ENCODE peak calls at places on chromosomes 5 and 9, in nine cellular contexts. G is K562; D is brain microvascular endothelial cell; P is stomach; I is DND-41; L is fibroblast of lung; M is CD4-positive, CD25-positive, alpha-beta regulatory T cell; W is mammary epithelial cell; A is cardiac muscle cell. Y is an unnamed sample.

GRCh38 chr5:109865636-109866035 is 175.9 kb downstream of the MAN2A1 start:
- DNase-seq in L (peak), I (no peak), G (peak), M (no peak), D (peak), A (peak), W (peak), P (no peak), Y (no peak)

GRCh38 chr5:2750758-2751464 is 566 bp downstream of the IRX2 start:
- DNase-seq in D (no peak), M (no peak), G (no peak), A (peak), W (peak), L (peak), P (no peak), I (no peak), Y (no peak)

GRCh38 chr5:133967715-133968056 is 739 bp downstream of the C5orf15 start:
- DNase-seq in W (peak), D (no peak), P (peak), G (peak), I (no peak), M (no peak), L (peak), A (peak), Y (no peak)

GRCh38 chr9:84146893-84147705 is 166.5 kb downstream of the RMI1 start:
- DNase-seq in P (no peak), D (no peak), G (no peak), A (no peak), L (no peak), W (no peak), M (no peak), I (no peak), Y (no peak)

GRCh38 chr9:27303219-27303618 is 6.3 kb upstream of the EQTN start:
- DNase-seq in M (no peak), W (no peak), I (no peak), G (peak), A (peak), L (no peak), P (no peak), D (peak), Y (no peak)

GRCh38 chr9:109319072-109319630 is 1.7 kb downstream of the EPB41L4B start:
- DNase-seq in P (peak), W (no peak), A (no peak), M (no peak), D (no peak), G (no peak), L (peak), I (no peak), Y (no peak)

GRCh38 chr5:119327018-119327417 is 28.8 kb upstream of the TNFAIP8 start:
- DNase-seq in P (no peak), M (no peak), L (peak), W (no peak), D (no peak), I (no peak), G (peak), A (no peak), Y (no peak)

GRCh38 chr5:34007116-34007674 is 655 bp downstream of the AMACR start:
- DNase-seq in I (no peak), D (no peak), G (no peak), A (peak), M (no peak), L (no peak), W (no peak), P (no peak), Y (no peak)

GRCh38 chr9:2418619-2419018 is 203.0 kb upstream of the VLDLR start:
- DNase-seq in L (peak), G (peak), P (no peak), M (no peak), W (peak), I (peak), D (peak), A (peak), Y (no peak)

GRCh38 chr9:130454096-130454811 is 9.5 kb downstream of the ASS1 start:
- DNase-seq in M (no peak), I (no peak), W (no peak), L (no peak), A (no peak), D (no peak), P (no peak), G (peak), Y (no peak)

DNA sequence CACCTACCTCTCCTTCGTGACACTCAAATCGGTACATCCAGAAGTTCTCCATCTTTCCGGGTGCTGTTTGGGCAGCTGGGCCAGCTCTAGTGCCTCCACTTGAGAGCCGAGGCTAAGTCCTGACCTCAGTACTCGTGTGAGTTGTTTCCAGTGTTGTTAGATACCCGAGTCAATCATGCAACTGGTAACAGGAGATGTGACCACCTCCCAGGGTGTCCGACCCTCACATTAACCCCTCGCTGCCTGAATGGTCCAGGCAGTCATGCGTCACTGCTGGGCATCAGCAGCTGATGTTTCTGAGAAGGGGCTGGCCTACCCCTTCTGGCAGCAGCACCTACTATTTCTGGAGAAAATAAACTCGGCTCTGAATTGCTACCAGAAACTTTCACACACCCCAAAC is 170.3 kb downstream of the ENTREP1 start:
- DNase-seq in I (no peak), P (no peak), W (no peak), G (no peak), L (no peak), D (no peak), M (no peak), A (no peak), Y (no peak)
- H3K27ac ChIP-seq in I (no peak), P (no peak), W (no peak), G (no peak), L (no peak), D (no peak), M (no peak), A (no peak), Y (no peak)

GRCh38 chr5:16784843-16785791 is 151.0 kb downstream of the MYO10 start:
- DNase-seq in I (no peak), A (no peak), W (no peak), D (no peak), G (no peak), L (peak), P (no peak), M (no peak), Y (no peak)
- H3K27ac ChIP-seq in I (no peak), A (no peak), W (no peak), D (peak), G (no peak), L (no peak), P (no peak), M (no peak), Y (no peak)

GRCh38 chr5:95620870-95621838 is 1.3 kb downstream of the GPR150 start:
- DNase-seq in I (peak), G (no peak), D (no peak), L (peak), M (no peak), W (no peak), P (peak), A (peak), Y (peak)
- H3K27ac ChIP-seq in I (peak), G (no peak), D (no peak), L (no peak), M (no peak), W (no peak), P (peak), A (no peak), Y (peak)

GRCh38 chr5:141683596-141684161 is 1.6 kb upstream of the ARAP3 start:
- DNase-seq in L (no peak), M (no peak), A (no peak), G (no peak), P (no peak), I (no peak), D (no peak), W (no peak), Y (no peak)

GRCh38 chr5:141681695-141682641 is at the start of gene ARAP3:
- DNase-seq in M (peak), I (no peak), L (peak), P (peak), W (peak), D (peak), A (peak), G (peak), Y (peak)

GRCh38 chr5:141680178-141680577 is 1.9 kb downstream of the ARAP3 start:
- DNase-seq in M (no peak), D (no peak), L (no peak), A (no peak), W (no peak), I (no peak), P (no peak), G (no peak), Y (no peak)

GRCh38 chr5:141680751-141681201 is 1.3 kb downstream of the ARAP3 start:
- DNase-seq in M (no peak), D (peak), I (no peak), W (peak), A (peak), L (peak), P (no peak), G (no peak), Y (no peak)

DNA sequence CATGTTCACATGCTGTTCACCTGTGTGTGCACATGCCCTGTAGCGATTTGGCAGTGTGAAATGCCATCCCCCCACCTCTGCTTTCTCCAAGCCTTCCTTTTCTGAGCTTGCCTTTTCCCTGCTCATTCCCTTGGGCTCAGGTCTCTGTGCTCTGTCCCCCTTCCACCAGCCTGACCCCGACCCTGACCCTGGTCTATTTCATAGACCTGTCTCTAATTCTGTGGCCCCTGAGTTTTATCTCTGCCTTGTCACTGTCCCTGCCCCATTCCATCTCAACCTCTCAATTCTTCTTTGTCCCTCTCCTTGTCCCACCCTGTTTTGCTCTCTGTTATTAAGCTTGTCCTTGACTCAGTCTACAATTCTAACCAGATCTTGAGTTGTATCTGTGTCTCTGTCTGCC is 735 bp downstream of the ARAP3 start:
- DNase-seq in I (no peak), A (no peak), M (no peak), G (no peak), L (no peak), D (no peak), P (no peak), W (no peak), Y (no peak)
- H3K27ac ChIP-seq in I (no peak), A (no peak), M (peak), G (peak), L (peak), D (peak), P (peak), W (peak), Y (no peak)

DNA sequence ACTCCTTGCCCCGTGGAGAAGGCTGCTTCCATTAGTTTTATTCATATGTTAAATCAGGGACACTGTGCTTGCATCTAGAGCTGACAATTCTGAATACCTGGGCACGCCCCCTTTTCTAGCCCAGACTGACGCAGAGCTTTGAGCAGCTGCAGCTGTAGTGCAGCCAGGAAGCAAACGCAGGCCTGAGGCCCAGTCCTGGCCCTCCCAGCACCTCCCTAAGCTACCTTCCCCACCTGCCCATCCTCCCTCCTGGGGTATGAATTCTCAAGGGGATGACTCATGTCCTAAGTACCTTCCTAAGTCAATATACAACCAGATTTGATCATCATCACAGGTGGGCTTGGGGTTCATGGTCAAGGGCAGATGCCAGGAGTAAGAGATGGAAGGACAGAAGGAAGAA is 3.5 kb downstream of the PHF19 start:
- DNase-seq in A (no peak), D (no peak), L (peak), P (no peak), M (no peak), G (no peak), W (peak), I (no peak), Y (no peak)
- H3K27ac ChIP-seq in A (no peak), D (no peak), L (no peak), P (no peak), M (peak), G (peak), W (no peak), I (no peak), Y (peak)

GRCh38 chr5:107917983-107918382 is 247.2 kb upstream of the EFNA5 start:
- DNase-seq in G (no peak), L (peak), A (no peak), P (no peak), W (no peak), D (no peak), M (no peak), I (peak), Y (no peak)

GRCh38 chr5:107915413-107915812 is 244.7 kb upstream of the EFNA5 start:
- DNase-seq in G (no peak), L (no peak), A (peak), P (no peak), D (no peak), W (no peak), M (no peak), I (no peak), Y (no peak)

GRCh38 chr5:107916731-107917725 is 246.3 kb upstream of the EFNA5 start:
- DNase-seq in L (no peak), G (no peak), P (no peak), M (no peak), I (no peak), A (no peak), D (no peak), W (no peak), Y (no peak)

GRCh38 chr5:107919361-107919760 is 248.6 kb upstream of the EFNA5 start:
- DNase-seq in D (no peak), A (no peak), G (no peak), W (no peak), P (no peak), M (no peak), L (no peak), I (no peak), Y (no peak)

GRCh38 chr5:107913511-107913910 is 242.8 kb upstream of the EFNA5 start:
- DNase-seq in P (no peak), G (no peak), D (no peak), M (no peak), W (no peak), A (no peak), I (peak), L (no peak), Y (no peak)
- H3K27ac ChIP-seq in P (no peak), G (no peak), D (no peak), M (no peak), W (no peak), A (no peak), I (peak), L (no peak), Y (no peak)

DNA sequence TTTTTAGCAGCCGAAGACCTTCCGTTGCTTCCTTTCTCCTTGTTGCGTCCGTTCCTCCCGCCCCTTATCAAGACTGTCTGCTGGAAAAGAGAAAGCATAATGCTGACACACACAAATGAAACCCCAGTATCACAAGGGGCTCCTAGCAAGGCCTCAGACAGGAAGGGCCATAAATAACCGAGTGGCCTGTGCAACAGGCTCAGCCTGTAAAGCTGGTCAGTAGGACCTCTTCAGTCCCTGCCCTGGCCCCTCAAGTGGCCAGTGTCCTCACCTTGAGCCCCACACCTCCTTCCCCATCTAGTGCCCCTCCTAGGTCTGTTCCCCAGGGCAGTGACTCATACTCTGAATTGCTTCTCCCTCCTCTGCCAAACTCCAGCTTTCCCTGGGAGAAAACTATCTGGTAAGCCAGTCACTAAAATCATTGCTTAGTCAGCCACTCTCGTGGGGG is 174.6 kb upstream of the IL12B start:
- DNase-seq in I (no peak), D (peak), P (no peak), M (no peak), L (peak), G (no peak), W (peak), A (peak), Y (no peak)
- H3K27ac ChIP-seq in I (no peak), D (peak), P (no peak), M (no peak), L (no peak), G (no peak), W (no peak), A (peak), Y (no peak)

DNA sequence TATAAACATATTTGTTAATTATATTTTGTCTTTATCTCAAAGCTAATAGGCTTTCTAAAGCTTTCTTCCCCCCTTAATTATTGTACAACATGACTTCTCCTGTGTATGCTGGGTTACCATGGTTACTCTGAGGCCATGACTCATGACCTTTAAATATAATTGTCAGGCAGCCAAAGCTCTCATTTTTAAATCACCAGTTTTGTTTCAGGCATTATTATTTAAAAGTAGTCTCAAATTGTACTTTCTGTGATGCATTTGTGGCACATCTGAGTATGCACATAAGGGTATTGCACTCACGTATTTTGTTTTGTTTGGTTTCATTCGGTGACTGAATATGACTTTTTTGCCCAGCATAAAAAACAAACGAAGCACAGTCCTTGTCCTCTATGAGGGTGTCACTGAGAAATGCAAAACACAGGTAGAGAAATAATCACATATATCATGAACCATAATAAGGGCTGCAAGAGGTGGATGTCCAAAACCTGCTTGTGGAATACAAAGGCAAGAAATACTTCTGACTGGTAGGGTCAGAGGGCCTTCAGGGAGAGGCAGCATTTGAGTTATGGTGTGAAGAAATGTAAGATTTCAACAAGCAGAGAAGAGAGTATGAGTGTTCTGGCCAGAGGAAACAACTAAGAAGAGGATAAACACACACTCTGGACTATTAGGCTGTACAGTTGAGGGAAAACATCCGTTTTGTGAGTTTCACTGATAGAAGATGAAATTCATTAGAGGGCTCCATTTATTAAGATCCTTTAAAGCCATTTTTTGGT is 2.1 kb downstream of the CCDC192 start:
- DNase-seq in M (no peak), P (no peak), L (peak), G (peak), I (no peak), A (peak), D (peak), W (peak), Y (no peak)
- H3K27ac ChIP-seq in M (no peak), P (no peak), L (peak), G (no peak), I (no peak), A (no peak), D (no peak), W (no peak), Y (no peak)